ENCODE peak calls at places on chromosomes 4 and X, in eight cellular contexts. U is HCT116, N is GM23338, J is SK-N-SH, L is Panc1, E is HepG2, B is K562, T is GM12878. X is an unnamed sample.

GRCh38 chrX:19827088-19827487 is 60.3 kb downstream of the SH3KBP1 start:
- DNase-seq in U (no peak), N (no peak), J (no peak), L (no peak), E (no peak), B (no peak), T (no peak), X (no peak)

GRCh38 chrX:6226646-6227444 is 1.8 kb downstream of the NLGN4X start:
- DNase-seq in U (no peak), N (peak), J (peak), L (no peak), E (no peak), B (no peak), T (no peak), X (no peak)

GRCh38 chrX:47831788-47832187 is 4.9 kb upstream of the ZNF81 start:
- DNase-seq in U (peak), N (peak), J (peak), L (peak), E (peak), B (peak), T (no peak), X (peak)

GRCh38 chr4:24434193-24434728 is 150.1 kb downstream of the DHX15 start:
- DNase-seq in U (no peak), N (no peak), J (no peak), L (no peak), E (no peak), B (no peak), T (no peak), X (no peak)

GRCh38 chr4:125940426-125940825 is 625.7 kb downstream of the FAT4 start:
- DNase-seq in U (no peak), N (no peak), J (no peak), L (no peak), E (no peak), B (no peak), T (no peak), X (no peak)

GRCh38 chrX:34559325-34559724 is 97.8 kb downstream of the TMEM47 start:
- DNase-seq in U (no peak), N (peak), J (no peak), L (no peak), E (no peak), B (no peak), T (no peak), X (no peak)

GRCh38 chr4:93658443-93658842 is 170.1 kb upstream of the ATOH1 start:
- DNase-seq in U (no peak), N (no peak), J (no peak), L (no peak), E (no peak), B (no peak), T (no peak), X (no peak)

GRCh38 chrX:7100022-7100421 is 47.5 kb upstream of the STS start:
- DNase-seq in U (no peak), N (peak), J (no peak), L (no peak), E (no peak), B (no peak), T (no peak), X (no peak)

GRCh38 chrX:1743105-1743504 is 128.2 kb downstream of the ASMT start:
- DNase-seq in U (no peak), N (no peak), J (no peak), L (no peak), E (no peak), B (no peak), T (no peak), X (no peak)

GRCh38 chr4:185017964-185018772 is at the start of gene HELT:
- DNase-seq in U (no peak), N (peak), J (no peak), L (no peak), E (no peak), B (no peak), T (no peak), X (no peak)

GRCh38 chrX:13101439-13102139 is 57.2 kb upstream of the FAM9C start:
- DNase-seq in U (peak), N (no peak), J (no peak), L (peak), E (no peak), B (peak), T (no peak), X (peak)

GRCh38 chr4:84146300-84146942 is 352.7 kb downstream of the NKX6-1 start:
- DNase-seq in U (no peak), N (no peak), J (no peak), L (no peak), E (no peak), B (no peak), T (peak), X (no peak)

GRCh38 chr4:186161138-186161537 is 30.2 kb upstream of the CYP4V2 start:
- DNase-seq in U (no peak), N (peak), J (no peak), L (no peak), E (no peak), B (no peak), T (peak), X (no peak)

GRCh38 chrX:56813318-56813837 is 84.3 kb downstream of the NBDY start:
- DNase-seq in U (no peak), N (no peak), J (no peak), L (no peak), E (no peak), B (peak), T (no peak), X (peak)

GRCh38 chr4:3706111-3706511 is 60.1 kb upstream of the ADRA2C start:
- DNase-seq in U (no peak), N (no peak), J (no peak), L (no peak), E (no peak), B (no peak), T (no peak), X (no peak)

GRCh38 chr4:10095296-10095991 is 21.2 kb downstream of the WDR1 start:
- DNase-seq in U (no peak), N (no peak), J (no peak), L (no peak), E (no peak), B (no peak), T (no peak), X (no peak)

GRCh38 chr4:152847376-152847775 is 67.6 kb downstream of the ARFIP1 start:
- DNase-seq in U (no peak), N (no peak), J (no peak), L (no peak), E (no peak), B (no peak), T (no peak), X (no peak)

GRCh38 chrX:1388651-1389050 is 3.3 kb downstream of the SLC25A6 start:
- DNase-seq in U (no peak), N (no peak), J (no peak), L (no peak), E (no peak), B (no peak), T (no peak), X (no peak)

GRCh38 chr4:85409251-85409650 is 65.7 kb upstream of the ARHGAP24 start:
- DNase-seq in U (no peak), N (peak), J (no peak), L (no peak), E (no peak), B (no peak), T (no peak), X (no peak)

GRCh38 chr4:911871-912490 is 20.1 kb downstream of the GAK start:
- DNase-seq in U (no peak), N (no peak), J (no peak), L (no peak), E (no peak), B (no peak), T (no peak), X (no peak)

GRCh38 chrX:12700745-12701144 is 90.5 kb upstream of the PRPS2 start:
- DNase-seq in U (no peak), N (no peak), J (no peak), L (no peak), E (no peak), B (peak), T (no peak), X (no peak)

GRCh38 chr4:94458682-94459081 is 6.9 kb downstream of the PDLIM5 start:
- DNase-seq in U (no peak), N (no peak), J (no peak), L (no peak), E (no peak), B (no peak), T (no peak), X (no peak)

GRCh38 chr4:7206856-7207567 is 14.7 kb downstream of the SORCS2 start:
- DNase-seq in U (no peak), N (peak), J (peak), L (no peak), E (no peak), B (peak), T (no peak), X (no peak)

GRCh38 chr4:1008840-1009646 is 2.4 kb upstream of the FGFRL1 start:
- DNase-seq in U (no peak), N (peak), J (no peak), L (no peak), E (no peak), B (no peak), T (no peak), X (peak)

GRCh38 chr4:6024450-6024960 is 6.3 kb upstream of the C4orf50 start:
- DNase-seq in U (no peak), N (no peak), J (no peak), L (no peak), E (no peak), B (no peak), T (no peak), X (no peak)

GRCh38 chr4:161273607-161274006 is 890.2 kb downstream of the FSTL5 start:
- DNase-seq in U (no peak), N (no peak), J (no peak), L (no peak), E (no peak), B (no peak), T (no peak), X (no peak)

GRCh38 chr4:157896726-157897125 is 276.1 kb downstream of the GASK1B start:
- DNase-seq in U (no peak), N (peak), J (no peak), L (no peak), E (no peak), B (no peak), T (no peak), X (no peak)

GRCh38 chr4:72319596-72319995 is 249.4 kb downstream of the ADAMTS3 start:
- DNase-seq in U (no peak), N (no peak), J (no peak), L (no peak), E (no peak), B (no peak), T (no peak), X (no peak)

GRCh38 chrX:1325515-1326116 is 11.0 kb upstream of the IL3RA start:
- DNase-seq in U (no peak), N (no peak), J (no peak), L (no peak), E (no peak), B (no peak), T (no peak), X (peak)

GRCh38 chr4:43778187-43778915 is 670.3 kb downstream of the KCTD8 start:
- DNase-seq in U (no peak), N (no peak), J (no peak), L (no peak), E (no peak), B (no peak), T (no peak), X (no peak)

GRCh38 chr4:24857996-24858395 is 54.8 kb downstream of the CCDC149 start:
- DNase-seq in U (no peak), N (no peak), J (no peak), L (no peak), E (no peak), B (no peak), T (no peak), X (no peak)

GRCh38 chr4:139550724-139551429 is 5.1 kb downstream of the SETD7 start:
- DNase-seq in U (no peak), N (peak), J (no peak), L (no peak), E (no peak), B (no peak), T (no peak), X (no peak)

DNA sequence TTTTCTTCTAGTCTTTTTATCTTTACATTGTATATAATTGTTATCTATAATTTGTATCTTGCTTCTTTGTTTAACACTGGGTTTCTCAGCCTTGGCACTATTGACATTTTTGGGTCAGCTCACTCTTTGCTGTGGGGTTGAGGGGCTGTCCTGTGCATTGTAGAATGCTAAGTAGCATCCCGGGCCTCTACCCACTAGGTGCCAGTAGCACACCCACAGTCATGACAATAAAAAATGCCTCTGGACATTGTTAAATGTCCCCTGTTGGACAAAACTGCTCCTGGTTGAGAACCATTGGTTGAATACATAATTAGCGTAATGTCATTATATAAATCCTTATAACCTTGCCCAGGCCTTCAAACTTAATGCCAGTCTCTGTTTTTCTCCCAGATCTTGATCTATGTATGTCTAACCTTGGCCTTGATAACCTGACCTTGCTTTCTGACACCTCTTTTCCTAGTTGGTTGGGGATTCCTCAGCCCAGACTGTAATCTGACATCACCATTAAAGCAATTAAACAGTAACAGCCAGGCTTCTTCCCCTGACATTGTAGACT is 46.1 kb downstream of the DCX start:
- DNase-seq in U (no peak), N (no peak), J (peak), L (no peak), E (no peak), B (no peak), T (no peak), X (no peak)
- H3K4me3 ChIP-seq in U (no peak), N (no peak), J (no peak), L (no peak), E (no peak), B (no peak), T (no peak), X (no peak)

GRCh38 chr4:27930291-27930690 is 1069.7 kb downstream of the STIM2 start:
- DNase-seq in U (no peak), N (no peak), J (no peak), L (no peak), E (no peak), B (no peak), T (no peak), X (no peak)

GRCh38 chr4:27930976-27931375 is 1070.3 kb downstream of the STIM2 start:
- DNase-seq in U (no peak), N (no peak), J (no peak), L (no peak), E (no peak), B (no peak), T (no peak), X (no peak)

GRCh38 chr4:27934881-27935280 is 1074.2 kb downstream of the STIM2 start:
- DNase-seq in U (no peak), N (no peak), J (no peak), L (no peak), E (no peak), B (no peak), T (no peak), X (no peak)

GRCh38 chr4:27929141-27929540 is 1068.5 kb downstream of the STIM2 start:
- DNase-seq in U (no peak), N (no peak), J (no peak), L (no peak), E (no peak), B (no peak), T (no peak), X (no peak)

GRCh38 chr4:27931584-27931983 is 1070.9 kb downstream of the STIM2 start:
- DNase-seq in U (no peak), N (no peak), J (no peak), L (no peak), E (no peak), B (no peak), T (no peak), X (no peak)
- TF ChIP-seq POLR2AphosphoS5 in U (no peak), N (no peak), J (no peak), L (no peak), E (no peak), B (no peak), T (no peak), X (no peak)

DNA sequence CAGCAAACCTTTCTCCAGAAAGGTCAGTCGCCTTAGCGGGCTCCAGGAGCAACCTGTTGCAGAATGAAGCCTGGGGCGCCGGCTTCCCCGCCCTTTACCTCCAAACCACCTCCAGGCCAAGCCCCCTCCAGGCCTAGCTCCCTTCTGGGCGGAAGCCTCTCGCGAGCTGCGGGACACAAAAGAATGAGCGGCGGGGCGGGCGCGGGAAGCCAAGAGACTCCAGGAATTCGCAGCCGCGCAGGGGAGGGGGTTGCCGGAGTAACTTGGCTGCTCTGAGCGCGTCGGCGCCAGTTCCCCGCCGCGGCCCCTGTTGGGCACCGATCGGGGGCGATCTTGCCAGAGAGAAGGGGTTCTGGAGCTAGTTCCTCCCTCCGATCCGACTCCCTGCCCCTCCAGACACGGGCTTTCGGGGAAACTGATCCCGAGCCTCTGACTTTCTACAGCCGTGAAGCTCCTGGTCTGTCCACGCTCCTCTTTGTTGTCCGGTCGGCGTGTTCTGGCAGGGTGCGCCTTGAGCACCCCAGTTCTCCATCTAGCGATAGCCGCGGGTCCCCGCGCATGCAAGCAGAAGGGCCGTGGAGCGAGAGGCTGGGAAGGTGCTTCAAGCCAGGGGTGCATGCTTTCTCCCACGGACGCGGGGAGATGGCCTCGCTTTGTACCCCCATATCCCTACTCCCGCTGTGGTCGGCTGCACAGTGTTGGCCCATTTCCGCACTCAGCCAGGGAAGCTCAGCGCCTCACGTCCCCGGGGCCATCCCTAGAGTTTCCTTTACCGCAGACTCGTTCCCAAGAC is 1.2 kb downstream of the PROM1 start:
- DNase-seq in U (no peak), N (peak), J (peak), L (no peak), E (peak), B (no peak), T (no peak), X (peak)
- TF ChIP-seq REST in U (no peak), N (no peak), J (no peak), L (no peak), E (no peak), B (no peak), T (no peak), X (no peak)

GRCh38 chr4:173534439-173534838 is 4.4 kb upstream of the HAND2 start:
- DNase-seq in U (no peak), N (peak), J (peak), L (no peak), E (no peak), B (no peak), T (no peak), X (no peak)
- H3K4me3 ChIP-seq in U (no peak), N (no peak), J (peak), L (no peak), E (no peak), B (no peak), T (no peak), X (no peak)

DNA sequence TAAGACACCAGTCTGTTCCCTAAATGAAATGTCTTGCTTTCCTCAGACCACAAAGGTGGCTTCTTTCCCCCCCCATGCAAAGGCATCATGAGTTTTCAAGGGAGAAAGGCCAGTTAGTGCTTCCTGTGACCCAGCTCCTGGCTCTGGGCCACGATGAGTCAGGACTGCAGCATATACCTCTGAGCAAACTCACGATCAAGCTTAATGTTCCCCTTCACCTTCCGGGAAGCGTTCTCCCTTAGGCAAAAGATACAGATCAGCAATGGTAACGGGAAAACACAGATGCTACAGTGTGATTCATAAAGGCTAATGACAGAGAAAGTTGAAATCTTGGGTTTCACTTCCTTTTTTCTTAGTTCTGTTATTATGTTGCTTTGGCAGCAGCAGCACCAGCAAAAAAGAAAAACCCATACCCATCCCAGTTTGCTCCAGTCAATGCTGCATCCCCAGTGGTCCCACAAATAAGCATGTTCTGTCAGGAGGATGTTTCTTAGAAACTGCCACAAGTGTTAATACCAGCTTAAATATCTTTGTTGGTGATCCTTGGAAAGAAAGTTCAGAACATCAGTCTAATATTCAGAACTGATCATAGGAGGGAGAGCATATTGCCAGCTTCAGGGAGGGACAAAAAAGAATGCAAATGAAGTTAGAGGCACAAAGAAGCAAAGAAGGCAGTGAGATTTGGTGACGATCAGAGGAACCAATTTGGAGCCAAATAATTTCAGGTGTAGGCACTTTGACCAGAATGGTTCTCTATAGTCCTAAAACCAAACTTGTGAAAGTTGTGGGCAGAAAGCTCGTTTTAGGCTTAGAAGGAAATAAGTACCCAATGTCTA is 41.2 kb downstream of the LONRF3 start:
- DNase-seq in U (peak), N (no peak), J (no peak), L (peak), E (no peak), B (peak), T (peak), X (peak)
- TF ChIP-seq POLR2AphosphoS5 in U (no peak), N (no peak), J (peak), L (peak), E (no peak), B (no peak), T (no peak), X (no peak)

X was measured in HL-60.